ENCODE peak calls at places on chromosomes 11 and 22, in seven cellular contexts. C is ELF-1; W is right atrium auricular region; L is ovary; D is stomach; I is NCI-H1694 treated with DMSO at 0.1 percent for 48 hours; T is stimulated activated CD8-positive, alpha-beta memory T cell treated with anti-CD3 and anti-CD28 coated beads, Interleukin-4, amount 100 ng/mL, for 1 hour. M is an unnamed sample.

GRCh38 chr11:72328366-72329224 is 84.6 kb upstream of the PHOX2A start:
- DNase-seq in L (no peak), C (no peak), W (no peak), D (no peak), I (no peak), T (no peak), M (peak; percentile 30)

GRCh38 chr11:14644396-14645246 is 1.0 kb downstream of the PDE3B start:
- DNase-seq in T (peak; percentile 6), L (peak; percentile 48), I (no peak), C (peak; percentile 83), D (peak; percentile 34), W (no peak), M (peak; percentile 80)

GRCh38 chr11:62500066-62501035 is 46.3 kb downstream of the AHNAK start:
- DNase-seq in T (no peak), C (peak; percentile 81), L (no peak), I (no peak), D (no peak), W (no peak), M (peak; percentile 19)

GRCh38 chr11:76668362-76669155 is 2.0 kb downstream of the LRRC32 start:
- DNase-seq in D (no peak), C (no peak), L (peak; percentile 23), T (no peak), I (no peak), W (no peak), M (no peak)

GRCh38 chr11:121873770-121874169 is 242.2 kb downstream of the BLID start:
- DNase-seq in I (no peak), T (no peak), W (no peak), D (no peak), C (no peak), L (no peak), M (no peak)

GRCh38 chr11:10388574-10388973 is 66.5 kb upstream of the AMPD3 start:
- DNase-seq in T (no peak), C (no peak), W (peak; percentile 74), I (no peak), L (peak; percentile 48), D (no peak), M (no peak)

GRCh38 chr11:72144807-72145565 is 9.5 kb downstream of the FOLR3 start:
- DNase-seq in C (no peak), D (no peak), T (no peak), L (no peak), I (no peak), W (no peak), M (no peak)

GRCh38 chr22:41612626-41613025 is 8.2 kb downstream of the DESI1 start:
- DNase-seq in W (no peak), T (no peak), I (no peak), D (no peak), C (no peak), L (peak; percentile 20), M (no peak)

GRCh38 chr11:95337175-95337957 is 106.4 kb upstream of the SESN3 start:
- DNase-seq in D (peak; percentile 38), C (peak; percentile 75), I (peak; percentile 50), W (peak; percentile 70), L (peak; percentile 80), T (no peak), M (no peak)

GRCh38 chr11:6621711-6622211 is 2.5 kb upstream of the TPP1 start:
- DNase-seq in I (no peak), C (no peak), L (peak; percentile 42), T (no peak), D (no peak), W (no peak), M (peak; percentile 38)

GRCh38 chr11:65920035-65920802 is 993 bp downstream of the DRAP1 start:
- DNase-seq in D (no peak), T (no peak), L (peak; percentile 55), C (no peak), I (no peak), W (no peak), M (no peak)

GRCh38 chr22:30420401-30421178 is 5.0 kb upstream of the MTFP1 start:
- DNase-seq in W (no peak), I (no peak), C (no peak), T (no peak), L (no peak), D (no peak), M (no peak)

GRCh38 chr22:23263651-23264555 is 83.6 kb downstream of the BCR start:
- DNase-seq in W (no peak), L (no peak), D (peak; percentile 59), I (no peak), C (no peak), T (peak; percentile 42), M (peak; percentile 12)

GRCh38 chr22:44543781-44544181 is 45.7 kb upstream of the RTL6 start:
- DNase-seq in I (no peak), T (no peak), W (no peak), C (peak; percentile 10), D (no peak), L (no peak), M (no peak)

GRCh38 chr22:38901111-38901641 is 29.2 kb upstream of the CBX6 start:
- DNase-seq in I (no peak), C (peak; percentile 84), W (no peak), T (no peak), D (no peak), L (no peak), M (no peak)

GRCh38 chr11:133898031-133898769 is 52.9 kb upstream of the SPATA19 start:
- DNase-seq in W (no peak), I (no peak), L (no peak), D (peak; percentile 20), C (peak; percentile 55), T (no peak), M (peak; percentile 23)

GRCh38 chr11:112082729-112083128 is 3.8 kb downstream of the TIMM8B start:
- DNase-seq in L (no peak), T (no peak), D (no peak), W (no peak), C (no peak), I (no peak), M (no peak)

GRCh38 chr11:109424893-109425292 is 2.9 kb downstream of the C11orf87 start:
- DNase-seq in W (no peak), T (no peak), I (no peak), C (peak; percentile 75), D (peak; percentile 33), L (no peak), M (peak; percentile 75)

GRCh38 chr11:6298605-6299004 is 21.7 kb downstream of the CAVIN3 start:
- DNase-seq in I (no peak), W (no peak), C (peak; percentile 81), L (no peak), T (no peak), D (peak; percentile 82), M (peak; percentile 83)

GRCh38 chr11:62910141-62910882 is 10.9 kb downstream of the CHRM1 start:
- DNase-seq in W (no peak), I (no peak), D (no peak), L (no peak), T (no peak), C (no peak), M (no peak)

GRCh38 chr22:41893591-41894375 is 21.1 kb downstream of the SHISA8 start:
- DNase-seq in T (no peak), W (no peak), L (no peak), I (no peak), D (no peak), C (no peak), M (no peak)

GRCh38 chr11:78633516-78634310 is 59.0 kb upstream of the NARS2 start:
- DNase-seq in L (no peak), I (no peak), D (no peak), T (no peak), W (no peak), C (no peak), M (no peak)

GRCh38 chr11:102413497-102413896 is 39.1 kb downstream of the TMEM123 start:
- DNase-seq in L (no peak), T (no peak), I (no peak), W (no peak), C (no peak), D (no peak), M (no peak)